ENCODE peak calls at places on chromosome 9, in eight cellular contexts. S, Y, F, M, D, C, Q and A are unnamed samples.

GRCh38 chr9:129290606-129291005 is 112.5 kb upstream of the IER5L start:
- DNase-seq in S (no peak), Y (no peak), F (no peak), M (no peak), D (no peak), C (no peak), Q (peak), A (peak)

GRCh38 chr9:133238851-133239532 is 29.9 kb upstream of the OBP2B start:
- DNase-seq in S (peak), Y (peak), F (peak), M (no peak), D (peak), C (peak), Q (peak), A (peak)

GRCh38 chr9:97846347-97846746 is 6.7 kb upstream of the FOXE1 start:
- DNase-seq in S (no peak), Y (no peak), F (no peak), M (no peak), D (no peak), C (no peak), Q (no peak), A (no peak)

GRCh38 chr9:3475300-3476020 is 50.3 kb downstream of the RFX3 start:
- DNase-seq in S (no peak), Y (no peak), F (no peak), M (no peak), D (no peak), C (no peak), Q (peak), A (peak)

GRCh38 chr9:87148391-87149237 is 201.3 kb upstream of the GAS1 start:
- DNase-seq in S (peak), Y (peak), F (no peak), M (no peak), D (peak), C (no peak), Q (peak), A (peak)

GRCh38 chr9:3292311-3292710 is 233.5 kb downstream of the RFX3 start:
- DNase-seq in S (no peak), Y (peak), F (no peak), M (no peak), D (no peak), C (no peak), Q (no peak), A (no peak)

GRCh38 chr9:95771556-95772280 is 103.8 kb upstream of the ERCC6L2 start:
- DNase-seq in S (no peak), Y (peak), F (no peak), M (no peak), D (no peak), C (no peak), Q (no peak), A (no peak)

GRCh38 chr9:14830057-14830456 is 80.2 kb downstream of the FREM1 start:
- DNase-seq in S (no peak), Y (no peak), F (no peak), M (no peak), D (no peak), C (no peak), Q (no peak), A (no peak)

GRCh38 chr9:6764570-6765334 is 7.0 kb downstream of the KDM4C start:
- DNase-seq in S (no peak), Y (no peak), F (no peak), M (no peak), D (peak), C (no peak), Q (no peak), A (no peak)

GRCh38 chr9:127214421-127215265 is 49.9 kb upstream of the GARNL3 start:
- DNase-seq in S (peak), Y (peak), F (peak), M (no peak), D (peak), C (peak), Q (no peak), A (peak)

GRCh38 chr9:122562134-122562760 is 9.3 kb downstream of the OR1N2 start:
- DNase-seq in S (no peak), Y (no peak), F (peak), M (no peak), D (no peak), C (no peak), Q (no peak), A (no peak)

GRCh38 chr9:122580360-122580759 is 2.8 kb downstream of the OR1L8 start:
- DNase-seq in S (no peak), Y (peak), F (no peak), M (no peak), D (peak), C (no peak), Q (no peak), A (no peak)

GRCh38 chr9:77808750-77809079 is 160.6 kb upstream of the GNA14 start:
- DNase-seq in S (no peak), Y (no peak), F (no peak), M (no peak), D (peak), C (no peak), Q (no peak), A (no peak)

GRCh38 chr9:87710448-87710847 is 15.5 kb upstream of the CTSL start:
- DNase-seq in S (no peak), Y (no peak), F (no peak), M (no peak), D (no peak), C (no peak), Q (no peak), A (no peak)

GRCh38 chr9:35035851-35036701 is 36.3 kb downstream of the VCP start:
- DNase-seq in S (peak), Y (peak), F (peak), M (no peak), D (peak), C (no peak), Q (peak), A (peak)

GRCh38 chr9:102922526-102922925 is 72.6 kb upstream of the CYLC2 start:
- DNase-seq in S (no peak), Y (no peak), F (no peak), M (no peak), D (peak), C (no peak), Q (no peak), A (no peak)

GRCh38 chr9:114616684-114617520 is 5.8 kb downstream of the TMEM268 start:
- DNase-seq in S (peak), Y (peak), F (no peak), M (no peak), D (no peak), C (no peak), Q (peak), A (peak)

GRCh38 chr9:76034049-76034448 is 143.6 kb downstream of the PCSK5 start:
- DNase-seq in S (no peak), Y (no peak), F (no peak), M (no peak), D (no peak), C (no peak), Q (no peak), A (no peak)

GRCh38 chr9:111016046-111017026 is 21.9 kb downstream of the LPAR1 start:
- DNase-seq in S (no peak), Y (peak), F (no peak), M (no peak), D (no peak), C (no peak), Q (no peak), A (no peak)

GRCh38 chr9:89422151-89422918 is 75.6 kb downstream of the SEMA4D start:
- DNase-seq in S (no peak), Y (peak), F (peak), M (peak), D (peak), C (peak), Q (peak), A (peak)